ENCODE peak calls at places on chromosome 2, in four cellular contexts. One of them, this sample, is unnamed.

GRCh38 chr2:152336103-152336853 is 1.3 kb downstream of the FMNL2 start:
- DNase-seq in ACHN: peak; percentile 60
- DNase-seq in fibroblast of pulmonary artery: peak; percentile 51
- DNase-seq in WTC11: peak; percentile 52
- DNase-seq in this sample: no peak

GRCh38 chr2:150644298-150645067 is 157.0 kb upstream of the RND3 start:
- DNase-seq in fibroblast of pulmonary artery: peak; percentile 75
- DNase-seq in ACHN: no peak
- DNase-seq in WTC11: no peak
- DNase-seq in this sample: no peak

GRCh38 chr2:112483047-112483473 is 1.1 kb downstream of the TTL start:
- DNase-seq in WTC11: peak; percentile 16
- DNase-seq in fibroblast of pulmonary artery: peak; percentile 59
- DNase-seq in ACHN: peak; percentile 81
- DNase-seq in this sample: no peak

GRCh38 chr2:191318037-191318728 is 73.0 kb downstream of the MYO1B start:
- DNase-seq in fibroblast of pulmonary artery: peak; percentile 68
- DNase-seq in ACHN: no peak
- DNase-seq in WTC11: no peak
- DNase-seq in this sample: no peak

GRCh38 chr2:14492920-14493503 is 139.5 kb upstream of the LRATD1 start:
- DNase-seq in WTC11: no peak
- DNase-seq in ACHN: no peak
- DNase-seq in fibroblast of pulmonary artery: peak; percentile 16
- DNase-seq in this sample: no peak

GRCh38 chr2:54902763-54903162 is 147.5 kb downstream of the RTN4 start:
- DNase-seq in fibroblast of pulmonary artery: no peak
- DNase-seq in ACHN: no peak
- DNase-seq in WTC11: no peak
- DNase-seq in this sample: no peak

GRCh38 chr2:84748339-84748738 is 132.5 kb downstream of the TRABD2A start:
- DNase-seq in ACHN: no peak
- DNase-seq in fibroblast of pulmonary artery: no peak
- DNase-seq in WTC11: no peak
- DNase-seq in this sample: no peak

GRCh38 chr2:42895134-42895795 is 102.9 kb upstream of the HAAO start:
- DNase-seq in WTC11: no peak
- DNase-seq in ACHN: no peak
- DNase-seq in fibroblast of pulmonary artery: no peak
- DNase-seq in this sample: no peak

GRCh38 chr2:217851191-217852020 is 151.4 kb downstream of the TNS1 start:
- DNase-seq in fibroblast of pulmonary artery: peak; percentile 47
- DNase-seq in ACHN: no peak
- DNase-seq in WTC11: no peak
- DNase-seq in this sample: no peak

This sample was measured in T47D.